ENCODE peak calls at places on chromosomes 4 and X, in ten cellular contexts. J, H, I, B, C, E, V, T, D and Y are unnamed samples.

GRCh38 chrX:41001327-41001726 is 83.9 kb upstream of the USP9X start:
- DNase-seq in D (no peak), C (no peak), T (no peak), J (no peak), H (no peak), I (no peak), E (no peak), V (peak), B (no peak), Y (no peak)

GRCh38 chrX:72540318-72540717 is 32.3 kb downstream of the HDAC8 start:
- DNase-seq in I (no peak), H (peak), D (no peak), J (no peak), T (no peak), E (peak), C (no peak), B (no peak), V (peak), Y (no peak)

GRCh38 chrX:63417649-63418048 is 66.5 kb upstream of the SPIN4 start:
- DNase-seq in T (no peak), H (no peak), D (no peak), B (no peak), C (no peak), I (no peak), E (no peak), V (no peak), J (no peak), Y (no peak)

GRCh38 chr4:165378398-165378762 is 428 bp upstream of the CPE start:
- DNase-seq in B (no peak), D (no peak), V (no peak), E (no peak), I (no peak), J (no peak), T (no peak), H (no peak), C (no peak), Y (no peak)

GRCh38 chr4:76059750-76060149 is 14.8 kb upstream of the ART3 start:
- DNase-seq in C (no peak), T (no peak), E (no peak), H (no peak), D (no peak), J (no peak), B (peak), V (no peak), I (no peak), Y (no peak)

GRCh38 chr4:34365891-34366290 is 1878.4 kb downstream of the ARAP2 start:
- DNase-seq in I (no peak), B (no peak), V (no peak), D (no peak), E (no peak), T (no peak), H (no peak), C (no peak), J (no peak), Y (no peak)

GRCh38 chrX:21974011-21974385 is 33.5 kb downstream of the SMS start:
- DNase-seq in B (peak), C (no peak), E (no peak), J (no peak), I (no peak), T (no peak), H (no peak), D (no peak), V (no peak), Y (no peak)

GRCh38 chr4:139824882-139825522 is 159.4 kb downstream of the MGST2 start:
- DNase-seq in D (no peak), J (no peak), B (no peak), C (no peak), E (no peak), T (no peak), H (no peak), I (no peak), V (no peak), Y (no peak)

GRCh38 chr4:74161676-74162450 is 3.9 kb downstream of the MTHFD2L start:
- DNase-seq in T (no peak), B (no peak), J (no peak), V (no peak), C (no peak), H (no peak), E (no peak), I (no peak), D (no peak), Y (no peak)

GRCh38 chr4:170025523-170026252 is 507 bp downstream of the MFAP3L start:
- DNase-seq in V (no peak), T (peak), J (no peak), D (peak), B (no peak), H (no peak), I (no peak), E (no peak), C (peak), Y (no peak)

GRCh38 chrX:49106930-49107329 is 16.6 kb downstream of the GPKOW start:
- DNase-seq in I (no peak), E (peak), H (peak), C (peak), J (no peak), V (peak), B (no peak), T (peak), D (peak), Y (no peak)

GRCh38 chr4:176306837-176307590 is 12.8 kb upstream of the SPCS3 start:
- DNase-seq in V (no peak), B (no peak), H (no peak), J (no peak), I (no peak), T (no peak), C (peak), E (no peak), D (no peak), Y (no peak)

GRCh38 chr4:139853309-139853708 is 187.7 kb downstream of the MGST2 start:
- DNase-seq in V (no peak), H (no peak), J (no peak), D (no peak), T (no peak), I (no peak), C (no peak), B (no peak), E (no peak), Y (no peak)

GRCh38 chr4:13162886-13163285 is 321.3 kb downstream of the RAB28 start:
- DNase-seq in J (no peak), H (no peak), T (no peak), I (no peak), D (no peak), C (peak), E (no peak), B (no peak), V (no peak), Y (no peak)

GRCh38 chr4:133802741-133803140 is 398.8 kb downstream of the PABPC4L start:
- DNase-seq in J (no peak), E (no peak), V (no peak), I (no peak), D (no peak), C (no peak), B (no peak), H (peak), T (no peak), Y (no peak)

GRCh38 chr4:78244691-78245485 is 187.8 kb downstream of the FRAS1 start:
- DNase-seq in B (no peak), C (no peak), D (no peak), I (no peak), E (no peak), V (no peak), T (no peak), J (no peak), H (no peak), Y (no peak)

GRCh38 chr4:26342328-26343040 is 21.7 kb downstream of the RBPJ start:
- DNase-seq in V (peak), B (peak), C (no peak), D (no peak), I (no peak), E (no peak), H (peak), J (no peak), T (no peak), Y (no peak)

GRCh38 chr4:181078236-181078635 is 1165.0 kb upstream of the TENM3 start:
- DNase-seq in B (peak), T (no peak), E (no peak), I (no peak), C (no peak), V (no peak), D (no peak), J (no peak), H (no peak), Y (no peak)

GRCh38 chr4:86497980-86498379 is 96.1 kb upstream of the PTPN13 start:
- DNase-seq in E (no peak), C (peak), V (no peak), H (no peak), T (no peak), D (no peak), I (peak), B (no peak), J (no peak), Y (no peak)

GRCh38 chr4:117417856-117418255 is 332.5 kb upstream of the TRAM1L1 start:
- DNase-seq in D (no peak), B (peak), H (no peak), T (no peak), I (no peak), C (no peak), E (no peak), J (no peak), V (no peak), Y (no peak)

GRCh38 chr4:112889199-112889598 is 160.3 kb upstream of the ANK2 start:
- DNase-seq in J (no peak), D (no peak), C (no peak), V (no peak), E (no peak), T (no peak), I (no peak), H (no peak), B (no peak), Y (no peak)

GRCh38 chr4:55947912-55948725 is 626 bp upstream of the CEP135 start:
- DNase-seq in D (no peak), C (no peak), H (peak), J (no peak), V (peak), B (peak), T (no peak), I (no peak), E (peak), Y (no peak)

GRCh38 chrX:150913511-150913910 is 15.0 kb upstream of the CD99L2 start:
- DNase-seq in I (no peak), C (no peak), H (no peak), V (no peak), B (no peak), T (no peak), J (no peak), E (no peak), D (no peak), Y (no peak)

GRCh38 chr4:57504139-57504538 is 394.0 kb upstream of the IGFBP7 start:
- DNase-seq in H (no peak), D (no peak), B (no peak), C (no peak), I (no peak), E (no peak), V (no peak), J (no peak), T (no peak), Y (no peak)

GRCh38 chrX:100685284-100685996 is 41.4 kb downstream of the SRPX2 start:
- DNase-seq in B (peak), E (peak), C (peak), H (peak), T (peak), I (peak), J (peak), D (no peak), V (peak), Y (no peak)

GRCh38 chr4:3307891-3308575 is 15.2 kb downstream of the RGS12 start:
- DNase-seq in I (no peak), J (peak), V (no peak), B (no peak), D (no peak), C (no peak), H (no peak), E (no peak), T (no peak), Y (peak)

GRCh38 chr4:73729534-73730165 is 10.7 kb upstream of the CXCL8 start:
- DNase-seq in D (peak), I (peak), C (peak), E (peak), J (peak), T (peak), B (peak), H (peak), V (peak), Y (no peak)

GRCh38 chrX:8939344-8939743 is 94.6 kb downstream of the FAM9B start:
- DNase-seq in B (no peak), E (no peak), J (no peak), T (peak), I (no peak), H (no peak), D (no peak), V (no peak), C (no peak), Y (no peak)

DNA sequence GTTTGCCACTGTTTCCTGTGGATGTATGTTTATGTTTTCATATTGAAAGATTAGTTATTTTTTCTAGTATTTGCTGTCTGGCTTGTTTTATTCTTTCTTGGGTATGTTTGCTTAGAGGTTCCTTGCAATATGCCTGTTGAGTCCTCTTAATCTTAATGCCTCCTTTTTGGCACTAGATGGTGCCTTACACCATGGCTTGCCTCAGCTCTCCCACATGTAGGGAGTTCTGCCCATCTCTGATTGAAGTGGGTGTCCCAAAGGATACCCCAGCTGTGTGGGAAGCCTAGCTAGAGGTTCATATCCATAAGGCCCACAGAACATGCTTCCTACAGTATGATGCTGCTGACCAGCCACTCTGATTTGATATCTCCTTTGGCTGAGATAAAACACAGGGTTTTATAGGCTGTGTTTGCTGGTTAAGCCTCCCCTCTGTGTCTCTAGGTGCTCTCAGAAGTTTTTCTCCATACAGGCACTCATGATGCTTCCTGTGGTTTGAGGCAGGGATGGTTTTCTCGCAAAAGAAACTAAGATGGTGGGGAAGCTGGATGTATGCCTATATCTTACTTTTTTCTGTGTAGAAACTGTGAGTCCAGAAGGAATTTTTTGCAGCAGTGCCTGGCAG is 162.4 kb downstream of the ASB9 start:
- DNase-seq in C (no peak), I (no peak), J (no peak), B (no peak), D (no peak), V (no peak), T (no peak), E (no peak), H (no peak), Y (no peak)
- TF ChIP-seq CTCF in C (no peak), I (no peak), J (no peak), B (peak), D (no peak), V (peak), T (no peak), E (no peak), H (no peak), Y (no peak)

GRCh38 chr4:24601121-24601520 is 16.8 kb upstream of the DHX15 start:
- DNase-seq in E (no peak), I (no peak), H (no peak), B (no peak), C (no peak), V (no peak), J (no peak), D (no peak), T (no peak), Y (no peak)

GRCh38 chr4:24599275-24599674 is 14.9 kb upstream of the DHX15 start:
- DNase-seq in C (no peak), I (no peak), E (no peak), B (no peak), J (no peak), D (no peak), V (no peak), T (no peak), H (no peak), Y (peak)

GRCh38 chr4:24607338-24607737 is 23.0 kb upstream of the DHX15 start:
- DNase-seq in T (no peak), J (no peak), H (no peak), V (no peak), D (no peak), I (no peak), B (no peak), C (no peak), E (no peak), Y (no peak)

GRCh38 chr4:24603343-24603742 is 19.0 kb upstream of the DHX15 start:
- DNase-seq in H (no peak), J (no peak), D (peak), V (no peak), B (no peak), E (no peak), C (no peak), T (no peak), I (no peak), Y (no peak)

GRCh38 chr4:24604558-24605214 is 20.3 kb upstream of the DHX15 start:
- DNase-seq in J (no peak), D (no peak), I (no peak), E (no peak), V (no peak), T (no peak), C (no peak), B (peak), H (peak), Y (no peak)
- H3K27ac ChIP-seq in J (no peak), D (no peak), I (no peak), E (no peak), V (no peak), T (no peak), C (no peak), B (no peak), H (peak), Y (peak)

GRCh38 chr4:8200302-8200975 is 1.3 kb downstream of the SH3TC1 start:
- DNase-seq in J (peak), D (peak), I (peak), T (no peak), E (peak), V (no peak), C (peak), B (peak), H (peak), Y (peak)
- H3K4me3 ChIP-seq in J (peak), D (peak), I (peak), T (no peak), E (peak), V (peak), C (peak), B (peak), H (peak), Y (peak)

DNA sequence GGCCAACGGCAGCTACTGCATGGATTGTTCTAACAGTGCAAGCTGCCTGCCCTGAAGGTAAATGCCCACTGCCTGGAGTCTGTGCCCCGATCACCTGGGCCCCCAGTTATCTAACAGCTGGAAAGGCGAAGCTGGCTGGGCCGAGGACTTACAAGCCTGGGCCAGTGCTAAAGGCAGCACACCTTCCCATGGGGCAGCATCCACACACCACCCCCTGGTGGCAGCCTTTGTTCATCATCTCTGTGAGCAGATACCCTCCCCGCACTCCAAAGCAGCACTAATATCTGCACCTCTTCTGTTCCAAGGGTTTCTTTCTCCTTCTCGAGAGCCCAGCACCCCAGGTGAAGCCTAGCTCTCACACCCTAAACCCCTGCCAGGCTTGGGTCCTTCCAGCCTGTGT is 7.6 kb downstream of the SLC2A9 start:
- DNase-seq in D (peak), V (no peak), T (peak), H (peak), J (no peak), C (peak), I (no peak), B (peak), E (peak), Y (no peak)
- TF ChIP-seq CTCF in D (peak), V (peak), T (peak), H (peak), J (no peak), C (peak), I (peak), B (peak), E (peak), Y (peak)

GRCh38 chr4:98625399-98625798 is 33.0 kb downstream of the TSPAN5 start:
- DNase-seq in C (no peak), H (peak), B (peak), J (no peak), E (no peak), D (no peak), I (no peak), V (no peak), T (no peak), Y (no peak)
- H3K27ac ChIP-seq in C (no peak), H (peak), B (peak), J (no peak), E (no peak), D (no peak), I (peak), V (no peak), T (no peak), Y (peak)